ENCODE peak calls at places on chromosomes 11 and 22, in five cellular contexts. Z is HCT116, L is HAP-1, U is mesenchymal stem cell, G is right atrium auricular region. R is an unnamed sample. For H3K9me3, H3K4me1 and H3K36me3, the result is how much of the 10 kb centered on the place peaks cover.

GRCh38 chr11:102611291-102611690 is 13.8 kb downstream of the MMP20 start:
- DNase-seq in Z (no peak), L (no peak), U (no peak), G (no peak), R (no peak)

GRCh38 chr22:23405366-23405851 is 174.7 kb downstream of the IGLL1 start:
- DNase-seq in Z (no peak), L (no peak), U (no peak), G (no peak), R (no peak)

GRCh38 chr11:16678466-16679116 is 59.9 kb upstream of the C11orf58 start:
- DNase-seq in Z (no peak), L (no peak), U (no peak), G (no peak), R (no peak)

GRCh38 chr11:123168955-123169484 is 26.0 kb downstream of the CLMP start:
- DNase-seq in Z (no peak), L (no peak), U (no peak), G (no peak), R (no peak)

GRCh38 chr11:85385561-85385960 is 241.6 kb downstream of the DLG2 start:
- DNase-seq in Z (no peak), L (peak), U (no peak), G (no peak), R (no peak)

GRCh38 chr11:32221476-32222032 is 130.7 kb downstream of the RCN1 start:
- DNase-seq in Z (no peak), L (no peak), U (no peak), G (no peak), R (no peak)

GRCh38 chr11:64619811-64620285 is 28.8 kb downstream of the SLC22A12 start:
- DNase-seq in Z (peak), L (peak), U (peak), G (no peak), R (no peak)

GRCh38 chr11:7575841-7576451 is 62.1 kb downstream of the PPFIBP2 start:
- DNase-seq in Z (no peak), L (no peak), U (peak), G (no peak), R (peak)

GRCh38 chr11:63564785-63565350 is 1.7 kb upstream of the PLAAT2 start:
- DNase-seq in Z (no peak), L (no peak), U (no peak), G (no peak), R (no peak)

GRCh38 chr11:88555829-88556202 is 218.3 kb upstream of the CTSC start:
- DNase-seq in Z (no peak), L (no peak), U (peak), G (no peak), R (peak)

GRCh38 chr11:79232346-79232745 is 208.5 kb downstream of the TENM4 start:
- DNase-seq in Z (no peak), L (no peak), U (no peak), G (no peak), R (no peak)

GRCh38 chr11:94722735-94723134 is 45.4 kb upstream of the AMOTL1 start:
- DNase-seq in Z (no peak), L (no peak), U (no peak), G (no peak), R (no peak)

GRCh38 chr11:4890279-4890678 is 8.6 kb downstream of the OR51T1 start:
- DNase-seq in Z (no peak), L (no peak), U (no peak), G (no peak), R (no peak)

GRCh38 chr22:45998638-45999378 is 21.8 kb upstream of the WNT7B start:
- DNase-seq in Z (no peak), L (no peak), U (no peak), G (no peak), R (no peak)

GRCh38 chr11:114216804-114217195 is 79.4 kb upstream of the NNMT start:
- DNase-seq in Z (no peak), L (no peak), U (no peak), G (no peak), R (no peak)

GRCh38 chr22:33922268-33922667 is 2.0 kb upstream of the LARGE1 start:
- DNase-seq in Z (no peak), L (peak), U (peak), G (peak), R (peak)

GRCh38 chr11:88454881-88455280 is 117.3 kb upstream of the CTSC start:
- DNase-seq in Z (no peak), L (no peak), U (peak), G (no peak), R (no peak)

GRCh38 chr11:16897460-16898061 is 116.7 kb downstream of the PLEKHA7 start:
- DNase-seq in Z (no peak), L (peak), U (no peak), G (no peak), R (no peak)

GRCh38 chr11:12086271-12087074 is 23.9 kb upstream of the MICAL2 start:
- DNase-seq in Z (peak), L (no peak), U (peak), G (peak), R (peak)

GRCh38 chr22:44746836-44747519 is 5.4 kb upstream of the ARHGAP8 start:
- DNase-seq in Z (no peak), L (peak), U (no peak), G (no peak), R (no peak)

GRCh38 chr11:78351193-78351592 is 66.4 kb downstream of the GAB2 start:
- DNase-seq in Z (no peak), L (peak), U (no peak), G (no peak), R (no peak)

GRCh38 chr22:40511604-40512003 is 124.9 kb downstream of the MRTFA start:
- DNase-seq in Z (no peak), L (no peak), U (no peak), G (no peak), R (peak)

GRCh38 chr11:89381094-89381493 is 110.1 kb downstream of the NOX4 start:
- DNase-seq in Z (no peak), L (no peak), U (peak), G (peak), R (peak)

GRCh38 chr22:49671331-49672012 is 156.2 kb downstream of the BRD1 start:
- DNase-seq in Z (no peak), L (no peak), U (no peak), G (no peak), R (no peak)

GRCh38 chr22:28750471-28750881 is 8.6 kb downstream of the HSCB start:
- DNase-seq in Z (no peak), L (no peak), U (no peak), G (no peak), R (peak)

GRCh38 chr11:69915501-69916250 is 96.5 kb upstream of the FGF3 start:
- DNase-seq in Z (peak), L (peak), U (peak), G (peak), R (peak)

GRCh38 chr11:24747275-24748251 is 250.7 kb downstream of the LUZP2 start:
- DNase-seq in Z (no peak), L (no peak), U (no peak), G (no peak), R (no peak)

GRCh38 chr11:14054708-14055107 is 92.2 kb downstream of the SPON1 start:
- DNase-seq in Z (no peak), L (no peak), U (no peak), G (no peak), R (peak)

GRCh38 chr11:13152736-13153541 is 124.7 kb upstream of the BMAL1 start:
- DNase-seq in Z (no peak), L (no peak), U (peak), G (no peak), R (peak)

GRCh38 chr11:34360056-34360455 is 2.2 kb upstream of the ABTB2 start:
- DNase-seq in Z (no peak), L (no peak), U (no peak), G (no peak), R (no peak)

GRCh38 chr11:70531281-70532065 is 133.1 kb downstream of the CTTN start:
- DNase-seq in Z (no peak), L (no peak), U (no peak), G (no peak), R (no peak)

GRCh38 chr11:106475181-106475580 is 397.7 kb downstream of the AASDHPPT start:
- DNase-seq in Z (no peak), L (no peak), U (no peak), G (no peak), R (no peak)

GRCh38 chr11:77407613-77408012 is 66.3 kb downstream of the PAK1 start:
- DNase-seq in Z (peak), L (no peak), U (peak), G (no peak), R (peak)

GRCh38 chr11:620201-620600 is 4.5 kb upstream of the IRF7 start:
- DNase-seq in Z (no peak), L (no peak), U (no peak), G (no peak), R (no peak)

GRCh38 chr11:8068605-8069221 is 12.3 kb upstream of the TUB start:
- DNase-seq in Z (no peak), L (no peak), U (peak), G (peak), R (peak)

GRCh38 chr22:20912494-20912893 is 4.7 kb upstream of the CRKL start:
- DNase-seq in Z (no peak), L (no peak), U (no peak), G (no peak), R (no peak)

GRCh38 chr11:44950625-44951472 is at the start of gene TP53I11:
- DNase-seq in Z (peak), L (peak), U (peak), G (peak), R (peak)

GRCh38 chr11:62611705-62612365 is 740 bp downstream of the EML3 start:
- DNase-seq in Z (no peak), L (peak), U (peak), G (peak), R (peak)

GRCh38 chr11:2645779-2646118 is 54.0 kb downstream of the KCNQ1OT1 start:
- DNase-seq in Z (no peak), L (no peak), U (no peak), G (no peak), R (no peak)

GRCh38 chr11:2649400-2649799 is 50.4 kb downstream of the KCNQ1OT1 start:
- DNase-seq in Z (no peak), L (no peak), U (no peak), G (no peak), R (no peak)

GRCh38 chr11:2649848-2650247 is 49.9 kb downstream of the KCNQ1OT1 start:
- DNase-seq in Z (no peak), L (no peak), U (no peak), G (no peak), R (no peak)

GRCh38 chr11:2647167-2647566 is 52.6 kb downstream of the KCNQ1OT1 start:
- DNase-seq in Z (no peak), L (no peak), U (no peak), G (no peak), R (no peak)

DNA sequence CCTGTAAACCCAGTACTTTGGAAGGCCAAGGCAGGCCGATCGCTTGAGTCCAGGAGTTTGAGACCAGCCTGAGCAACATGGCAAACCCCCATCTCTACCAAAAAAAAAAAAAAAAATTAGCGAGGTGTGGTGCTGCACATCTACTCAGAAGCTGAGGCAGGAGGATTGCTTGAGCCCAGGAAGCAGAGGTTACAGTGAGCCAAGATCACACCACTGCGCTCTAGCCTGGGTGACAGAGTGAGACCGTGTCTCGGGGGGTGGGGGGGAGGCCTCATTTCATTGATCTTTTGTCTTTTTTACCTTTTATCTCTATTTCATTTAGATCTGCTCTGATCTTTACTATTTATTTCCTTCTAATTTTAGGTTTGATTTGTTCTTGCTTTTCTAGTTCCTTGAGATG is 51.8 kb downstream of the KCNQ1OT1 start:
- DNase-seq in Z (no peak), L (no peak), U (no peak), G (no peak), R (no peak)
- H3K9me3 ChIP-seq in Z (under half), L (under half), U (half or more), G (under half), R (half or more)

GRCh38 chr11:67645521-67646457 is 4.7 kb downstream of the ACY3 start:
- DNase-seq in Z (no peak), L (no peak), U (no peak), G (no peak), R (no peak)

GRCh38 chr11:67644042-67644441 is 4.5 kb upstream of the TBX10 start:
- DNase-seq in Z (peak), L (peak), U (no peak), G (no peak), R (no peak)

GRCh38 chr11:67642490-67643120 is 3.0 kb upstream of the TBX10 start:
- DNase-seq in Z (no peak), L (no peak), U (no peak), G (no peak), R (no peak)

GRCh38 chr11:67646535-67647336 is 3.8 kb downstream of the ACY3 start:
- DNase-seq in Z (no peak), L (no peak), U (no peak), G (no peak), R (no peak)

DNA sequence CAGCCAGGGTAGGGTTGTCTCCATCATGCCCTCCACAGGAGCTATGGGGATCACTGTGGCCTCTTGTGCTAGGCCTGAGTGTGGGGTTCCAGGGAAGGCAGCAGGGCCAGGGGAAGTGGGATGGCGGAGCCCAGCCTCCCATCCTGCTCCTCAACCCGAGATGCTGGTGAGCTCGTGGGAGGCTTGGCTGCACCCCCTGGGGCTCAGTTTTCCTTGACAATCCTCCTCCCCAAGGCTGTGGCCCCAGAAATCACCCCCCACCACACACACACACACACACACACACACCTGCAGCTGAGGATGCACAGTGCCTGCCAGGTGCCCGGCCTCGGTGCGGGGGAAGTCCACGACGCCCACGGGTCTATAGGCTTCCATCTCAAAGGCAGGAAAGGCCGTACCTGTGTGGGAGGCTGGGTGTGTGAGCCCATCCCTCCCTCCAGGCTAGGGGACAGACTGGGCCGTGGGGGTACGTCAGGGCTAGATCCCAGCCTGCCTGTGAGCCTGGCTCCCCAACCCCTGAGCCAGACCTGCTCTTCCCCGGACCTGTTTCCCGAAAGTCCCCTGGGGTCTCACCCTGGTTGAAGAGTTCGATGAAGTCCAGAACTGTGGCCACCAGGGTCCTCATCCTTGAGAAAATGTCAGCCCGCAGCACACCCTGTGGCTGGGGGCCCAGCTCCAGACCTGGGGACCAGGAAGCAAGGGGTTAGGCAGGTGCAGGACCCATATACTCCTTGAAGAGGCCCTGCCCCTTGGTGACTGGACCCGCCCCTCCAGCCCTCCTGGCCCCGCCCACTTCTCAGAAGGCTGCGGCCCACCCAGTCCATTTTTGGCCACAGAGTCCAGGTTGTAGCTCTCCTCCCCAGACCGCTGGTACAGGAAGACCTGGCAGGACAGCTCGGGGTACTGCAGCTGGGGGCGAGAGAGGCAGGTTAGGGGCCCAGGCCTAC is 5.2 kb upstream of the TBX10 start:
- DNase-seq in Z (no peak), L (no peak), U (no peak), G (no peak), R (no peak)
- H3K4me1 ChIP-seq in Z (under half), L (under half), U (under half), G (under half), R (under half)

GRCh38 chr22:31489632-31490495 is at the start of gene EIF4ENIF1:
- DNase-seq in Z (peak), L (peak), U (peak), G (peak), R (peak)

GRCh38 chr22:31488346-31488883 is 1.2 kb downstream of the EIF4ENIF1 start:
- DNase-seq in Z (no peak), L (no peak), U (no peak), G (no peak), R (no peak)

GRCh38 chr22:31490496-31490925 is 869 bp upstream of the EIF4ENIF1 start:
- DNase-seq in Z (peak), L (peak), U (peak), G (peak), R (peak)

GRCh38 chr22:31488988-31489617 is 539 bp downstream of the EIF4ENIF1 start:
- DNase-seq in Z (no peak), L (peak), U (peak), G (no peak), R (peak)

DNA sequence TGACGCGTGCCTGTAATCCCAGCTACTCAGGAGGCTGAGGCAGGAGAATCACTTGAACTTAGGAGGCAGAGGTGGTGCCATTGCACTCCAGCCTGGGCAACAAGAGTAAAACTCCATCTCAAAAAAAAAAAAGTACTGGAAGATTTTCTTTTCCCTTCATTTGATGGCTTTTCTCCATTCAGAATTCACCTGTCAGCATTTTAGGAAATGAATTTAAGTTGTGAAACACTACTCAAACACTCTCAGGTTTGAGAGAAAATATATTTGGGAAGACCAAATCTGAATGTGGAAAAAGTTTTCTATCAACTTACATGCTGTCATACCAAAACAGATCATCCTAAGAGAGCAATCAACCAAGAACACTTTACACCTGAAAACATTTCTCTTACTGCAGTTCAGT is 2.7 kb downstream of the EIF4ENIF1 start:
- DNase-seq in Z (no peak), L (no peak), U (no peak), G (no peak), R (no peak)
- H3K36me3 ChIP-seq in Z (under half), L (half or more), U (under half), G (under half), R (under half)

DNA sequence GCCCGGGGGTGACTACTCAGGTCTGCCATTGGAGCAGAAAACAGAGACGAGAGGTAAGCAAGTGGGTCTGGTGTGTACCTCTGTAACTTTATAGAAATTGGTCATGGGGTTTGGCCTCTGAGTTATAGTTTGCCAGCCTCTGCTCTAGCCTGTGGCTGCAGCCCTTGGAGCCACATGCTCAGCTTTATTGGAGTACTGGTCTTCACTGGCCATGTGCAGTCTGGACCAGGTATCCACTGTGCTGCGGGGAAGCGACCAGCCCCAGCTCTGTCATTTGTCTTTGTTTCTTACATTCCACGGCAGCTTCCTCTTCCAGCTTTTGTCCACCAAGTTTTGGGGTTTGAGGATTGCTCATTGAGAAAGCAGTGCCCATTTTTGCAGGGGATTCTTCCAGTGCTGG is 453.4 kb downstream of the TBC1D22A start:
- DNase-seq in Z (no peak), L (no peak), U (no peak), G (no peak), R (no peak)
- H3K9me3 ChIP-seq in Z (under half), L (under half), U (under half), G (under half), R (under half)

GRCh38 chr22:24426859-24427499 is 420 bp upstream of the ADORA2A start:
- DNase-seq in Z (no peak), L (no peak), U (no peak), G (no peak), R (no peak)
- H3K4me1 ChIP-seq in Z (under half), L (under half), U (under half), G (half or more), R (under half)

GRCh38 chr22:25763239-25763777 is 21.3 kb downstream of the MYO18B start:
- DNase-seq in Z (no peak), L (no peak), U (peak), G (no peak), R (no peak)
- H3K36me3 ChIP-seq in Z (under half), L (under half), U (under half), G (half or more), R (under half)

GRCh38 chr11:93085097-93085496 is 112.7 kb downstream of the SLC36A4 start:
- DNase-seq in Z (no peak), L (no peak), U (no peak), G (no peak), R (peak)
- H3K9me3 ChIP-seq in Z (under half), L (under half), U (under half), G (under half), R (under half)

GRCh38 chr22:36811094-36811797 is 5.6 kb downstream of the PVALB start:
- DNase-seq in Z (no peak), L (no peak), U (no peak), G (no peak), R (no peak)
- H3K4me1 ChIP-seq in Z (under half), L (under half), U (under half), G (under half), R (under half)

GRCh38 chr11:3775761-3776406 is 21.5 kb downstream of the NUP98 start:
- DNase-seq in Z (no peak), L (no peak), U (no peak), G (no peak), R (peak)
- H3K36me3 ChIP-seq in Z (half or more), L (half or more), U (under half), G (half or more), R (half or more)

DNA sequence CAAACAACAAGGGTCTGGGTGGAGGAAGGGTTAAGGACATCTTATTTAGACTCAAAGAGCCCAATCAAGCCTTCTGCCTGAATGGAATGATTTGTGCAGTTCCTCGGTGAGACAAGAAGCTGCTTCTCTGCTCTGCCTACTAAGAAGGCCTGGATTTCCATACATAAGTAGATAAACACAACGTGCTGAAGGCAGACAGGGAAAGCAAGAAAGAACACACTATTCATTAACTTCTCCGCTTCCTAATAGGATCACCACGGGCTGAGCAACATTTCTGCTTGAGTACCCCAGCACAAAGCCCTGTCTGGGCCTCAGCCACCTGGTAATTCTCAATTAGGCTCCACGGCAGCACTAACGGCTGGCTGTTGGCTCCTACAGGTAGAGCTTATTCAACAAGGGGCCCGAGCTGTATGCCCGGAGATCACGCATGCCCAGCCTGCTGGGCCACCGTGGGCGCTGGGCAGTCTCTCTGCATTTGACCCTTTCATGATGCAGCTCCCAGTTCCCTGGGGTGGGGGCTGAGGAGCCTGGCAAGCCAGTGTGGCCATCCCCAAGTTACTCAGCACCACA is 1156.6 kb downstream of the TBC1D22A start:
- DNase-seq in Z (no peak), L (no peak), U (no peak), G (no peak), R (no peak)
- H3K9me3 ChIP-seq in Z (under half), L (under half), U (under half), G (under half), R (under half)

R was measured in adipocyte.